ENCODE peak calls at places on chromosomes 11 and 22, in four cellular contexts. V, G, P and J are unnamed samples.

GRCh38 chr11:67195971-67196418 is 70.3 kb upstream of the GRK2 start:
- DNase-seq in P (no peak), G (no peak), V (no peak), J (no peak)

GRCh38 chr11:23555085-23555484 is 694.8 kb upstream of the CCDC179 start:
- DNase-seq in P (no peak), V (no peak), G (no peak), J (no peak)

GRCh38 chr11:69642913-69643632 is 2.1 kb downstream of the CCND1 start:
- DNase-seq in V (peak; percentile 91), P (peak; percentile 81), G (peak; percentile 81), J (peak; percentile 86)

GRCh38 chr11:29120329-29120695 is 896.5 kb downstream of the KCNA4 start:
- DNase-seq in G (no peak), V (no peak), P (no peak), J (no peak)

GRCh38 chr11:123364145-123364544 is 65.9 kb upstream of the GRAMD1B start:
- DNase-seq in V (no peak), G (no peak), P (no peak), J (no peak)

GRCh38 chr11:129315781-129316579 is 59.7 kb upstream of the BARX2 start:
- DNase-seq in G (no peak), P (no peak), V (peak; percentile 90), J (no peak)

GRCh38 chr11:77361184-77361583 is 59.7 kb upstream of the GDPD4 start:
- DNase-seq in V (peak; percentile 47), P (no peak), G (no peak), J (no peak)

GRCh38 chr11:8251767-8252295 is 11.8 kb downstream of the LMO1 start:
- DNase-seq in P (no peak), G (no peak), V (peak; percentile 24), J (no peak)

GRCh38 chr11:71454470-71455113 is 1.6 kb downstream of the NADSYN1 start:
- DNase-seq in G (no peak), P (peak; percentile 44), V (no peak), J (peak; percentile 15)

GRCh38 chr11:69417211-69418085 is 64.0 kb upstream of the LINC01488 start:
- DNase-seq in P (no peak), G (no peak), V (no peak), J (no peak)

GRCh38 chr11:73565804-73566203 is 32.1 kb downstream of the FAM168A start:
- DNase-seq in G (no peak), V (no peak), P (no peak), J (no peak)

DNA sequence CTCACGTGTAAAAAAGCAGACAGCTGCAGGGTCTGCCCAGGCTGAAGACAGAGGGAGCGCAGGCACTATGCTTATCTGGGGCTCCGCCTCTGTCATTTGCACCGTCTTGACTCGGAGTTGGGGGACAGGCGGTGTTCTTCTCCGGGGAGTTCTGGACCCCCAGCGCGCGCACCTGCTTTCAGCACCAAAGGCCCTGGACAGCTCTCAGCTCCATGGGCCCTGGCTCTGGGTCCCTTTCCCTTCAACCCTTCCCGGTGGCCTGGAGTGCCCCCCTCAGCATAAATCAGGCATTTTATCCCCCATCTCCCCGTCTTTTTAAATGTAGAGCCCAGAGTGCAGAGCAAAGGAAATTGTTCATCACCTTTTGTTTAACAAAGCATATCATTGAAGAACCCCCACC is 1.5 kb downstream of the SEZ6L start:
- DNase-seq in G (peak; percentile 11), V (peak; percentile 91), P (no peak), J (peak; percentile 39)
- H3K4me3 ChIP-seq in G (no peak overlapping the region), V (peak overlapping the region; percentile 73), P (no peak overlapping the region), J (peak overlapping the region; percentile 58)

GRCh38 chr11:17528181-17528691 is 16.0 kb downstream of the USH1C start:
- DNase-seq in P (peak; percentile 51), G (peak; percentile 53), V (peak; percentile 94), J (peak; percentile 62)

GRCh38 chr11:17528906-17529813 is 15.1 kb downstream of the USH1C start:
- DNase-seq in P (no peak), G (no peak), V (no peak), J (no peak)

GRCh38 chr11:17531071-17531817 is 13.0 kb downstream of the USH1C start:
- DNase-seq in P (no peak), G (no peak), V (no peak), J (no peak)

GRCh38 chr11:17531818-17532131 is 12.4 kb downstream of the USH1C start:
- DNase-seq in P (no peak), G (no peak), V (no peak), J (peak; percentile 44)

GRCh38 chr11:17529814-17530162 is 14.4 kb downstream of the USH1C start:
- DNase-seq in G (no peak), V (no peak), P (no peak), J (no peak)
- TF ChIP-seq CTCF in G (no peak), V (no peak), P (no peak), J (no peak)

DNA sequence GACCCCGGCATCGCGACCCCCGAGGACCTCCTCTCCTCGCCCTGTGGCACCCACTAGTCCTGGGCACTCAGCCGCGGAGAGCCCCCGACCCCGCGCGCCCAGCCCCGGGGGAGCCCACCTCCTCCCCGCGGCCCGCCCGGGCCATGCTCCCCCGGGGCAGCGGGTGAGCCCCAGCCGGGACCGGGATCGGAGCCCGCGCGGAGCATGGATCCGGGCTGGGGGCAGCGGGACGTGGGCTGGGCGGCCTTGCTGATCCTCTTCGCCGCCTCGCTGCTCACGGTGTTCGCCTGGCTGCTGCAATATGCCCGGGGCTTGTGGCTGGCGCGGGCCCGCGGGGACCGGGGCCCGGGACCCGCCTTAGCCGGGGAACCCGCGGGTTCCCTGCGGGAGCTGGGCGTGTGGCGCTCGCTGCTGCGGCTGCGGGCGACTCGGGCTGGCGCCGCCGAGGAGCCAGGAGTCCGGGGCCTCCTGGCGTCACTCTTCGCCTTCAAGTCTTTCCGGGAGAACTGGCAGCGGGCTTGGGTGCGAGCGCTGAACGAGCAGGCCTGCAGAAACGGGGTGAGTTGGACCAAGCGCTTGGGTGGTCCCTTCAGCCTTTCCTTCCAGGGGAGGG is 500 bp downstream of the C2CD2L start:
- DNase-seq in P (peak; percentile 45), V (peak; percentile 66), G (no peak), J (no peak)
- H3K27ac ChIP-seq in P (peak overlapping the region; percentile 41), V (no peak overlapping the region), G (peak overlapping the region; percentile 27), J (peak overlapping the region; percentile 58)

DNA sequence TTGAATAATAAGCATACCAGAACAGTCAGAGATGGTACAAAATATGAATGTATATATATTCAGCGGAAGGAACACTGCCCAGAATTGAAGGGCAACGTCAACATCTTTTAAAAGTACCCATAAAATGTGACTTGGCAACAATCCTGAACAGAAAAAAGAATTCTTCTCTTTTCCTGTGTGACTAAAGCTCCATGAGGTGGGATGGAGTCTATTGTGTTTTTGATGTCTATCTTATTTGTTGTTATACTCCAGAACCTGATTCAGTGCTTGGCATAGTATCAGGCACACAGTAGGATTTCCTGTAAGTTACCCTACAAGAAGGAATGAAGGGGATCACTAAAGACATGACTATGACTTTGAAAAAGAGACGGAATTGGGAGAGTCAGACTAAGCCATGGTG is 10.3 kb downstream of the LDLRAD3 start:
- DNase-seq in G (no peak), V (no peak), P (no peak), J (no peak)
- H3K4me3 ChIP-seq in G (no peak overlapping the region), V (no peak overlapping the region), P (no peak overlapping the region), J (no peak overlapping the region)

GRCh38 chr22:41092023-41092817 is at the start of gene EP300:
- DNase-seq in G (peak; percentile 84), V (peak; percentile 86), P (peak; percentile 81), J (peak; percentile 73)
- TF ChIP-seq CTCF in G (peak; percentile 25), V (peak; percentile 53), P (no peak), J (peak; percentile 39)

GRCh38 chr11:57514538-57515331 is 767 bp downstream of the SLC43A1 start:
- DNase-seq in V (peak; percentile 81), G (peak; percentile 76), P (peak; percentile 65), J (no peak)
- H3K27ac ChIP-seq in V (no peak overlapping the region), G (peak overlapping the region; percentile 75), P (peak overlapping the region; percentile 65), J (peak overlapping the region; percentile 62)

DNA sequence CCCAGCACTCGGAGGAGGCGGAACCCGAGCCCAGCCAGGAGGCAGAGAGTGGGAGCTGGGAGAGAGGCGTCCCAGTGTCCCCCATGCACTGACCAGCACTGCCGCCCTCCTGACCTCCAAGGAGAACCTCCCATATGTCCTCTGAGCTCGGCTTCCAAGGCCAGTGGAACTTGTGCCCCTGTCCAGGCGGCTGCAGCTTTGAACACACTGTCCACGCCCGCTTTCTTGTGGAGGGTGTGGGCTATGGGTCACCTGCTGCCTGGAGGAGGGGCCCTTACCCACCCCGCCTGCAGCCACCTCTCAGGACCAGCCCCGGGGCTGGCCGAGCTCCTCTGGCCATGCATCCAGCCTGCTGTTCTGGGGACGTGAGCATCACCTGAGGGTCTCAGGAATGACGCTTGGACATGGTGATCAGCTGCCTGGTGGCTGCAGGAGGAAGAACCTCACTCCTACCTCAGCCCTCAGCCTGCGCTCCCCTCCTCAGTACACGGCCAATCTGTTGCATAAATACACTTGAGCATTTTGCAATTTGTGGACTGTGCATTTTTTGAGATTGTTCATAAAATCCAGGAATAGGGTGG is 22.2 kb upstream of the MUC5B start:
- DNase-seq in V (no peak), G (no peak), P (no peak), J (no peak)
- H3K4me3 ChIP-seq in V (no peak overlapping the region), G (no peak overlapping the region), P (no peak overlapping the region), J (no peak overlapping the region)

GRCh38 chr22:20116951-20117645 is at the start of gene TRMT2A:
- DNase-seq in P (peak; percentile 99), G (peak; percentile 99), V (peak; percentile 99), J (peak; percentile 95)
- TF ChIP-seq CTCF in P (peak; percentile 54), G (no peak), V (peak; percentile 29), J (peak; percentile 18)